ENCODE peak calls at places on chromosomes 2 and 18, in seven cellular contexts. J is WTC11, S is GM13977, D is pancreas, H is midbrain, G is epithelial cell of esophagus, F is M059J. T is an unnamed sample.

GRCh38 chr2:44522846-44523245 is 161.1 kb downstream of the CAMKMT start:
- DNase-seq in J (no peak), S (no peak), D (no peak), H (no peak), G (no peak), F (no peak), T (no peak)

GRCh38 chr2:142140434-142140845 is 9.6 kb upstream of the LRP1B start:
- DNase-seq in J (no peak), S (no peak), D (no peak), H (peak), G (peak), F (peak), T (no peak)

GRCh38 chr2:186129767-186130581 is 356.1 kb upstream of the ZC3H15 start:
- DNase-seq in J (no peak), S (no peak), D (no peak), H (no peak), G (peak), F (peak), T (no peak)

GRCh38 chr18:79546781-79547272 is 132.8 kb upstream of the CTDP1 start:
- DNase-seq in J (no peak), S (no peak), D (no peak), H (peak), G (no peak), F (no peak), T (no peak)

GRCh38 chr2:127048969-127049897 is 57.7 kb downstream of the BIN1 start:
- DNase-seq in J (no peak), S (peak), D (peak), H (no peak), G (no peak), F (no peak), T (no peak)

GRCh38 chr18:67232406-67232805 is 284.1 kb downstream of the DSEL start:
- DNase-seq in J (no peak), S (no peak), D (no peak), H (no peak), G (peak), F (peak), T (no peak)

GRCh38 chr2:182732736-182733135 is 16.7 kb downstream of the DNAJC10 start:
- DNase-seq in J (no peak), S (no peak), D (no peak), H (no peak), G (no peak), F (no peak), T (no peak)

GRCh38 chr2:55111570-55112228 is 61.4 kb upstream of the RTN4 start:
- DNase-seq in J (no peak), S (no peak), D (no peak), H (peak), G (peak), F (peak), T (no peak)

GRCh38 chr2:100929142-100929541 is 72.9 kb upstream of the RPL31 start:
- DNase-seq in J (no peak), S (no peak), D (no peak), H (no peak), G (no peak), F (no peak), T (no peak)

GRCh38 chr2:181471227-181471626 is 14.0 kb downstream of the ITGA4 start:
- DNase-seq in J (no peak), S (no peak), D (no peak), H (no peak), G (no peak), F (peak), T (no peak)

GRCh38 chr2:184554736-184555135 is 43.6 kb upstream of the ZNF804A start:
- DNase-seq in J (no peak), S (no peak), D (no peak), H (no peak), G (peak), F (peak), T (no peak)

GRCh38 chr2:138275881-138276280 is 225.7 kb upstream of the SPOPL start:
- DNase-seq in J (no peak), S (no peak), D (no peak), H (no peak), G (peak), F (peak), T (no peak)

GRCh38 chr2:191836471-191836852 is 10.4 kb downstream of the CAVIN2 start:
- DNase-seq in J (no peak), S (no peak), D (no peak), H (no peak), G (no peak), F (no peak), T (no peak)

GRCh38 chr18:39435986-39436385 is 1870.4 kb upstream of the CELF4 start:
- DNase-seq in J (no peak), S (no peak), D (no peak), H (no peak), G (no peak), F (peak), T (no peak)

GRCh38 chr2:230924470-230925341 is at the start of gene GPR55:
- DNase-seq in J (peak), S (peak), D (no peak), H (no peak), G (no peak), F (no peak), T (no peak)

GRCh38 chr2:227376911-227377396 is 2.2 kb downstream of the TM4SF20 start:
- DNase-seq in J (no peak), S (no peak), D (no peak), H (no peak), G (peak), F (no peak), T (no peak)

GRCh38 chr2:5691659-5692529 is at the start of gene SOX11:
- DNase-seq in J (peak), S (no peak), D (no peak), H (peak), G (peak), F (no peak), T (no peak)

GRCh38 chr2:144847347-144848080 is 327.6 kb upstream of the ZEB2 start:
- DNase-seq in J (no peak), S (no peak), D (no peak), H (no peak), G (no peak), F (no peak), T (no peak)

GRCh38 chr2:173785813-173786212 is 179.4 kb downstream of the SP3 start:
- DNase-seq in J (no peak), S (no peak), D (no peak), H (no peak), G (no peak), F (no peak), T (no peak)

GRCh38 chr2:239817011-239817490 is 208.1 kb downstream of the NDUFA10 start:
- DNase-seq in J (no peak), S (no peak), D (no peak), H (no peak), G (no peak), F (no peak), T (no peak)

GRCh38 chr2:240622631-240623235 is 2.5 kb upstream of the GPR35 start:
- DNase-seq in J (peak), S (no peak), D (peak), H (no peak), G (no peak), F (no peak), T (no peak)

GRCh38 chr18:70384181-70384790 is 95.4 kb downstream of the SOCS6 start:
- DNase-seq in J (no peak), S (no peak), D (no peak), H (no peak), G (peak), F (peak), T (no peak)

GRCh38 chr2:5932556-5933469 is 240.6 kb downstream of the SOX11 start:
- DNase-seq in J (no peak), S (no peak), D (peak), H (peak), G (no peak), F (no peak), T (no peak)

GRCh38 chr2:40448476-40449079 is 3.3 kb downstream of the SLC8A1 start:
- DNase-seq in J (no peak), S (no peak), D (no peak), H (peak), G (peak), F (peak), T (no peak)

GRCh38 chr2:80420530-80421208 is 116.1 kb upstream of the LRRTM1 start:
- DNase-seq in J (no peak), S (no peak), D (no peak), H (no peak), G (peak), F (no peak), T (no peak)

GRCh38 chr2:233819884-233820765 is 34.2 kb downstream of the HJURP start:
- DNase-seq in J (no peak), S (no peak), D (no peak), H (no peak), G (no peak), F (no peak), T (no peak)

GRCh38 chr2:120989911-120990441 is 254.3 kb downstream of the GLI2 start:
- DNase-seq in J (no peak), S (peak), D (no peak), H (no peak), G (no peak), F (no peak), T (no peak)

GRCh38 chr2:216006164-216006663 is 7.1 kb downstream of the MREG start:
- DNase-seq in J (peak), S (no peak), D (no peak), H (no peak), G (peak), F (peak), T (no peak)

GRCh38 chr2:29165362-29166236 is 50.4 kb downstream of the CLIP4 start:
- DNase-seq in J (no peak), S (no peak), D (no peak), H (no peak), G (peak), F (peak), T (no peak)

GRCh38 chr2:134669731-134670669 is 48.8 kb downstream of the TMEM163 start:
- DNase-seq in J (no peak), S (no peak), D (no peak), H (no peak), G (no peak), F (peak), T (no peak)

GRCh38 chr18:79942211-79942610 is 9.2 kb downstream of the SLC66A2 start:
- DNase-seq in J (no peak), S (no peak), D (no peak), H (no peak), G (no peak), F (no peak), T (no peak)

GRCh38 chr2:33158482-33159003 is 211.8 kb downstream of the LTBP1 start:
- DNase-seq in J (no peak), S (no peak), D (no peak), H (no peak), G (peak), F (peak), T (no peak)

GRCh38 chr18:79697976-79698375 is 18.4 kb downstream of the CTDP1 start:
- DNase-seq in J (no peak), S (no peak), D (no peak), H (no peak), G (no peak), F (no peak), T (no peak)

GRCh38 chr2:9720352-9721093 is 89.7 kb upstream of the YWHAQ start:
- DNase-seq in J (no peak), S (no peak), D (no peak), H (no peak), G (no peak), F (no peak), T (peak)

GRCh38 chr2:111005307-111005706 is 115.4 kb upstream of the BCL2L11 start:
- DNase-seq in J (no peak), S (no peak), D (no peak), H (no peak), G (no peak), F (no peak), T (no peak)

GRCh38 chr2:106531676-106532075 is 44.5 kb downstream of the CD8B2 start:
- DNase-seq in J (no peak), S (no peak), D (no peak), H (no peak), G (no peak), F (no peak), T (no peak)

GRCh38 chr2:12728221-12728777 is 11.6 kb downstream of the TRIB2 start:
- DNase-seq in J (no peak), S (peak), D (no peak), H (no peak), G (no peak), F (no peak), T (peak)

GRCh38 chr2:96408631-96409542 is 73.3 kb downstream of the NCAPH start:
- DNase-seq in J (no peak), S (no peak), D (no peak), H (peak), G (no peak), F (peak), T (no peak)

T was measured in memory B cell.